ENCODE peak calls at places on chromosomes 1 and 21, in four cellular contexts. P is thoracic aorta; H is CD8-positive, alpha-beta T cell; X is RWPE2. Q is an unnamed sample.

GRCh38 chr21:35217504-35218060 is 168.5 kb upstream of the RUNX1 start:
- DNase-seq in P (no peak), H (no peak), X (peak; percentile 98), Q (no peak)

GRCh38 chr21:42499430-42500106 is 3.5 kb upstream of the RSPH1 start:
- DNase-seq in P (no peak), H (no peak), X (no peak), Q (no peak)

GRCh38 chr1:235298772-235299513 is 29.0 kb downstream of the ARID4B start:
- DNase-seq in P (no peak), H (no peak), X (no peak), Q (no peak)

GRCh38 chr1:80384960-80385359 is 1378.4 kb upstream of the ADGRL4 start:
- DNase-seq in P (no peak), H (no peak), X (no peak), Q (no peak)

GRCh38 chr1:239308701-239309333 is 77.6 kb upstream of the CHRM3 start:
- DNase-seq in P (no peak), H (peak; percentile 10), X (no peak), Q (peak; percentile 1)

GRCh38 chr1:12407050-12407961 is 177.5 kb downstream of the VPS13D start:
- DNase-seq in P (no peak), H (peak; percentile 19), X (no peak), Q (peak; percentile 27)

GRCh38 chr1:43898981-43899380 is 34.6 kb upstream of the ARTN start:
- DNase-seq in P (no peak), H (no peak), X (no peak), Q (no peak)

GRCh38 chr1:152049291-152050073 is 12.7 kb upstream of the S100A11 start:
- DNase-seq in P (no peak), H (no peak), X (no peak), Q (no peak)

GRCh38 chr1:208137144-208137682 is 107.0 kb downstream of the PLXNA2 start:
- DNase-seq in P (no peak), H (no peak), X (no peak), Q (no peak)

GRCh38 chr1:27632387-27633297 is 2.3 kb downstream of the FGR start:
- DNase-seq in P (no peak), H (peak; percentile 29), X (no peak), Q (no peak)

GRCh38 chr1:5969168-5969567 is 23.1 kb downstream of the NPHP4 start:
- DNase-seq in P (no peak), H (no peak), X (no peak), Q (no peak)

GRCh38 chr1:160083968-160084770 is 2.8 kb downstream of the KCNJ9 start:
- DNase-seq in P (no peak), H (peak; percentile 79), X (peak; percentile 82), Q (peak; percentile 67)

GRCh38 chr1:69913967-69914366 is 291.4 kb downstream of the LRRC40 start:
- DNase-seq in P (no peak), H (no peak), X (no peak), Q (no peak)

GRCh38 chr1:244881552-244882280 is 17.4 kb upstream of the HNRNPU start:
- DNase-seq in P (no peak), H (no peak), X (no peak), Q (no peak)

GRCh38 chr1:75097686-75098085 is 36.5 kb upstream of the LHX8 start:
- DNase-seq in P (no peak), H (no peak), X (no peak), Q (no peak)

GRCh38 chr1:203096566-203096965 is 10.8 kb upstream of the MYOG start:
- DNase-seq in P (no peak), H (no peak), X (no peak), Q (no peak)

GRCh38 chr1:3105167-3105863 is 36.3 kb downstream of the PRDM16 start:
- DNase-seq in P (no peak), H (no peak), X (no peak), Q (no peak)

GRCh38 chr1:7120863-7121621 is 335.8 kb downstream of the CAMTA1 start:
- DNase-seq in P (no peak), H (no peak), X (no peak), Q (no peak)

GRCh38 chr1:16218674-16219071 is 6.2 kb upstream of the ARHGEF19 start:
- DNase-seq in P (no peak), H (no peak), X (no peak), Q (no peak)

GRCh38 chr1:52636701-52637695 is 4.0 kb downstream of the SHISAL2A start:
- DNase-seq in P (no peak), H (peak; percentile 78), X (no peak), Q (peak; percentile 85)

GRCh38 chr1:195766709-195767108 is 841.5 kb downstream of the KCNT2 start:
- DNase-seq in P (no peak), H (no peak), X (no peak), Q (no peak)

GRCh38 chr1:8815582-8816285 is 1.7 kb downstream of the RERE start:
- DNase-seq in P (no peak), H (no peak), X (no peak), Q (no peak)

GRCh38 chr1:43147625-43148319 is 24.3 kb downstream of the EBNA1BP2 start:
- DNase-seq in P (peak; percentile 4), H (peak; percentile 15), X (peak; percentile 83), Q (peak; percentile 6)

GRCh38 chr1:167663002-167663772 is 33.2 kb downstream of the RCSD1 start:
- DNase-seq in P (no peak), H (no peak), X (peak; percentile 89), Q (no peak)

GRCh38 chr1:145960468-145961108 is 2.8 kb upstream of the LIX1L start:
- DNase-seq in P (peak; percentile 33), H (peak; percentile 46), X (no peak), Q (peak; percentile 37)

GRCh38 chr1:50959303-50959912 is 659 bp downstream of the FAF1 start:
- DNase-seq in P (no peak), H (no peak), X (no peak), Q (no peak)

GRCh38 chr1:37474051-37474696 is at the start of gene ZC3H12A:
- DNase-seq in P (peak; percentile 75), H (peak; percentile 96), X (peak; percentile 88), Q (peak; percentile 89)
- H3K27ac ChIP-seq in P (peak within 1 kb of the TSS; percentile 98), H (peak within 1 kb of the TSS; percentile 95), X (peak within 1 kb of the TSS; percentile 98), Q (peak within 1 kb of the TSS; percentile 96)

GRCh38 chr1:54378884-54379445 is 27.2 kb downstream of the SSBP3 start:
- DNase-seq in P (no peak), H (no peak), X (no peak), Q (no peak)
- H3K27ac ChIP-seq in P (no peak overlapping the region), H (no peak overlapping the region), X (no peak overlapping the region), Q (no peak overlapping the region)

DNA sequence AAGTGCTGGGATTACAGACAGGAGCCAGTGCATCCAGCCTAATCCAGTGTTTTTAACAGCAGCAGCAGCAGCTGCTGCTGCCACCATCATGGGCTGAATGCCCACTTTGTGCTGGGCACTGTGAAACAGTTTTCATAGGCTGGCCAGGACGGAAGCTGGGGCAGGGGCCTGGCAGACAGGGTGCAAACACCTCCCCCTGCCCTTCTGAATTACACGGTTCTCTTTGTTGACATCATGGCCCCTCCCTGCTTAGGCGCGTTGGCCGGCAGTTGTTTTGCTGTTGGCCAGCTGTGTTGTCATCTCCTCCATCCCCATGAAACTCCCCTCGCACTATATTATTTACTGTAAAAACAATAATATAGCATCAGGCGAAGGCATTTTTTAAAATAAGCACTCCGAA is 33.0 kb downstream of the PTPRU start:
- DNase-seq in P (no peak), H (no peak), X (no peak), Q (no peak)
- H3K27ac ChIP-seq in P (no peak overlapping the region), H (no peak overlapping the region), X (no peak overlapping the region), Q (no peak overlapping the region)

GRCh38 chr1:113615425-113615824 is 143.9 kb downstream of the PHTF1 start:
- DNase-seq in P (no peak), H (no peak), X (no peak), Q (no peak)
- H3K27ac ChIP-seq in P (no peak overlapping the region), H (no peak overlapping the region), X (peak overlapping the region; percentile 31), Q (no peak overlapping the region)